ENCODE peak calls at places on chromosomes 6 and 20, in four cellular contexts. W is activated T-helper 1 cell treated with anti-CD3 and anti-CD28 coated beads, Interleukin-2, amount 50 U/mL, for 16 hours; Z is substantia nigra; A is AG08395. E is an unnamed sample.

GRCh38 chr6:7086488-7086887 is 21.3 kb upstream of the RREB1 start:
- DNase-seq in A (peak; percentile 43), Z (no peak), W (no peak), E (peak; percentile 26)

GRCh38 chr6:149925974-149926777 is 3.3 kb upstream of the RAET1G start:
- DNase-seq in A (peak; percentile 67), W (peak; percentile 50), Z (peak; percentile 58), E (peak; percentile 71)

GRCh38 chr6:2630891-2631458 is 119.7 kb downstream of the MYLK4 start:
- DNase-seq in Z (no peak), A (no peak), W (no peak), E (no peak)

GRCh38 chr6:21918081-21918480 is 324.5 kb downstream of the SOX4 start:
- DNase-seq in A (no peak), Z (no peak), W (no peak), E (no peak)

GRCh38 chr6:32151131-32151884 is 431 bp downstream of the PRRT1 start:
- DNase-seq in W (no peak), Z (no peak), A (no peak), E (no peak)

GRCh38 chr6:107132330-107132954 is 17.1 kb upstream of the BEND3 start:
- DNase-seq in Z (no peak), W (no peak), A (no peak), E (no peak)

GRCh38 chr20:43853174-43853803 is 61.4 kb upstream of the TOX2 start:
- DNase-seq in Z (no peak), W (no peak), A (no peak), E (no peak)

GRCh38 chr6:166675736-166676135 is 48.7 kb upstream of the RPS6KA2 start:
- DNase-seq in W (no peak), A (no peak), Z (no peak), E (no peak)

GRCh38 chr6:39426057-39426592 is 103.6 kb upstream of the KCNK16 start:
- DNase-seq in Z (no peak), A (peak; percentile 82), W (no peak), E (no peak)

GRCh38 chr6:4319992-4320683 is 184.8 kb upstream of the ECI2 start:
- DNase-seq in A (no peak), Z (no peak), W (no peak), E (no peak)

GRCh38 chr6:148455674-148456559 is 113.3 kb downstream of the SASH1 start:
- DNase-seq in A (no peak), Z (peak; percentile 85), W (no peak), E (no peak)

GRCh38 chr20:45592574-45593189 is 13.6 kb upstream of the WFDC8 start:
- DNase-seq in A (peak; percentile 33), W (no peak), Z (no peak), E (peak; percentile 10)

E was measured in T-helper 2 cell treated with Interferon-gamma antibody and Interleukin-4, amounts not matched to agents 5 μg/mL and 100 μg/mL, for 36 hours.